ENCODE peak calls at places on chromosomes 4 and X, in eight cellular contexts. U is activated naive CD4-positive, alpha-beta T cell treated with anti-CD3 and anti-CD28 coated beads for 36 hours; T is left colon; E is NCI-H69; A is ascending aorta; I is GM19239; J is HFFc6; D is kidney glomerular epithelial cell. B is an unnamed sample.

GRCh38 chrX:84729809-84730208 is 227.6 kb upstream of the HDX start:
- DNase-seq in U (peak), E (peak), I (peak), A (no peak), D (peak), J (peak), T (peak), B (peak)

GRCh38 chrX:39619182-39620009 is 478.4 kb downstream of the BCOR start:
- DNase-seq in T (no peak), J (no peak), I (no peak), A (no peak), D (no peak), E (peak), U (no peak), B (no peak)

GRCh38 chr4:152935138-152935537 is 985 bp upstream of the FHDC1 start:
- DNase-seq in D (no peak), I (peak), J (no peak), U (peak), E (no peak), A (no peak), T (peak), B (no peak)

GRCh38 chrX:150767045-150767395 is 73.8 kb downstream of the MTMR1 start:
- DNase-seq in A (no peak), E (no peak), T (no peak), I (no peak), D (no peak), U (no peak), J (no peak), B (no peak)

GRCh38 chr4:100799767-100800539 is 282.1 kb upstream of the EMCN start:
- DNase-seq in I (no peak), U (no peak), J (no peak), E (no peak), A (no peak), D (no peak), T (no peak), B (no peak)

GRCh38 chr4:41505161-41505653 is 32.8 kb upstream of the LIMCH1 start:
- DNase-seq in J (peak), U (no peak), I (no peak), E (peak), D (peak), A (peak), T (no peak), B (peak)

GRCh38 chr4:187171731-187172339 is 448.2 kb upstream of the FAT1 start:
- DNase-seq in U (no peak), D (no peak), A (no peak), T (no peak), E (no peak), J (no peak), I (no peak), B (no peak)

GRCh38 chrX:132488819-132489255 is at the start of gene MBNL3:
- DNase-seq in I (no peak), U (peak), J (peak), D (no peak), E (peak), T (peak), A (no peak), B (peak)

B was measured in astrocyte of the spinal cord.